ENCODE peak calls at places on chromosomes 5 and 9, in five cellular contexts. G is GM13976, A is Right ventricle myocardium superior, B is skeletal muscle cell, J is sigmoid colon. R is an unnamed sample.

GRCh38 chr5:129771058-129771838 is 23.4 kb downstream of the MINAR2 start:
- DNase-seq in B (no peak), G (peak; percentile 40), J (no peak), A (no peak), R (peak; percentile 77)

GRCh38 chr5:181237758-181238385 is 5.8 kb downstream of the RACK1 start:
- DNase-seq in J (no peak), B (no peak), G (no peak), A (no peak), R (no peak)

GRCh38 chr5:137960141-137960540 is 70.9 kb downstream of the PKD2L2 start:
- DNase-seq in A (no peak), B (no peak), J (no peak), G (no peak), R (no peak)

GRCh38 chr9:18060304-18060934 is 413.5 kb upstream of the ADAMTSL1 start:
- DNase-seq in J (no peak), A (no peak), B (no peak), G (no peak), R (no peak)

GRCh38 chr5:124262443-124262842 is 484.0 kb downstream of the ZNF608 start:
- DNase-seq in J (no peak), G (no peak), B (peak; percentile 47), A (no peak), R (peak; percentile 16)

GRCh38 chr5:135235551-135236100 is 163.4 kb downstream of the MACROH2A1 start:
- DNase-seq in J (peak; percentile 53), B (no peak), G (no peak), A (no peak), R (no peak)

GRCh38 chr9:100595391-100596199 is 17.7 kb downstream of the CAVIN4 start:
- DNase-seq in J (no peak), B (no peak), G (peak; percentile 47), A (no peak), R (peak; percentile 79)

GRCh38 chr5:44942524-44943001 is 133.8 kb downstream of the MRPS30 start:
- DNase-seq in G (no peak), J (no peak), A (no peak), B (no peak), R (no peak)

GRCh38 chr5:117881426-117882230 is 1106.7 kb downstream of the DTWD2 start:
- DNase-seq in J (no peak), A (no peak), G (no peak), B (no peak), R (no peak)

GRCh38 chr9:123718188-123718587 is 211.7 kb downstream of the DENND1A start:
- DNase-seq in B (no peak), G (no peak), A (no peak), J (no peak), R (no peak)

GRCh38 chr5:175873090-175873454 is 1.7 kb downstream of the CPLX2 start:
- DNase-seq in B (no peak), J (no peak), G (no peak), A (no peak), R (peak; percentile 4)

GRCh38 chr5:118862596-118862995 is 125.8 kb downstream of the DTWD2 start:
- DNase-seq in G (no peak), A (no peak), J (no peak), B (no peak), R (no peak)

GRCh38 chr9:33304367-33304766 is 14.1 kb downstream of the NFX1 start:
- DNase-seq in B (no peak), G (peak; percentile 29), J (no peak), A (no peak), R (no peak)

GRCh38 chr5:23208959-23209431 is 298.4 kb upstream of the PRDM9 start:
- DNase-seq in A (no peak), G (peak; percentile 56), B (no peak), J (no peak), R (peak; percentile 57)

GRCh38 chr9:120846251-120846869 is 3.6 kb upstream of the PSMD5 start:
- DNase-seq in B (no peak), J (no peak), A (no peak), G (no peak), R (no peak)

GRCh38 chr9:86500667-86501435 is 146.6 kb upstream of the TUT7 start:
- DNase-seq in J (no peak), G (no peak), A (no peak), B (peak; percentile 84), R (peak; percentile 93)

GRCh38 chr9:94655739-94656138 is 16.4 kb upstream of the FBP1 start:
- DNase-seq in A (no peak), G (no peak), J (no peak), B (no peak), R (no peak)

GRCh38 chr5:150340614-150341265 is 16.8 kb upstream of the TCOF1 start:
- DNase-seq in A (no peak), B (no peak), G (no peak), J (no peak), R (no peak)

GRCh38 chr5:93189707-93190120 is 391.3 kb downstream of the NR2F1-AS1 start:
- DNase-seq in G (no peak), J (no peak), B (peak; percentile 84), A (no peak), R (peak; percentile 87)

GRCh38 chr9:136392538-136393449 is 7.2 kb downstream of the SNAPC4 start:
- DNase-seq in A (no peak), G (no peak), B (peak; percentile 16), J (no peak), R (no peak)

GRCh38 chr5:6462671-6463070 is 14.0 kb downstream of the UBE2QL1 start:
- DNase-seq in A (no peak), J (no peak), G (no peak), B (no peak), R (no peak)

GRCh38 chr9:4237748-4238511 is 61.9 kb downstream of the GLIS3 start:
- DNase-seq in J (no peak), B (no peak), G (no peak), A (no peak), R (peak; percentile 42)

GRCh38 chr5:131488463-131488862 is 146.6 kb downstream of the RAPGEF6 start:
- DNase-seq in J (no peak), B (no peak), A (no peak), G (peak; percentile 61), R (peak; percentile 8)

GRCh38 chr5:151140686-151141459 is 16.7 kb downstream of the ANXA6 start:
- DNase-seq in J (no peak), A (no peak), G (no peak), B (no peak), R (no peak)

GRCh38 chr5:180098526-180098925 is 27.0 kb upstream of the RNF130 start:
- DNase-seq in A (no peak), B (no peak), J (no peak), G (no peak), R (no peak)